ENCODE peak calls at places on chromosomes 7 and 10, in four cellular contexts. M is heart left ventricle, C is HepG2, G is body of pancreas. D is an unnamed sample. For H3K4me1, the result is how much of the 10 kb centered on the place peaks cover.

GRCh38 chr7:111832159-111832558 is 269.9 kb upstream of the IMMP2L start:
- DNase-seq in M (no peak), C (no peak), G (no peak), D (no peak)

GRCh38 chr7:113521468-113521867 is 397.3 kb downstream of the PPP1R3A start:
- DNase-seq in M (no peak), C (no peak), G (no peak), D (no peak)

GRCh38 chr7:122791959-122792545 is 89.3 kb upstream of the RNF148 start:
- DNase-seq in M (no peak), C (peak), G (no peak), D (no peak)

GRCh38 chr7:100778061-100778621 is 44.7 kb downstream of the ZAN start:
- DNase-seq in M (no peak), C (no peak), G (no peak), D (no peak)

GRCh38 chr7:140174217-140174616 is 2.6 kb downstream of the KDM7A start:
- DNase-seq in M (no peak), C (no peak), G (no peak), D (no peak)

GRCh38 chr10:90179696-90180407 is 478.5 kb downstream of the KIF20B start:
- DNase-seq in M (no peak), C (no peak), G (no peak), D (no peak)

GRCh38 chr7:76396039-76396732 is 13.3 kb downstream of the SSC4D start:
- DNase-seq in M (no peak), C (no peak), G (no peak), D (no peak)

GRCh38 chr10:26556756-26557640 is 118.9 kb downstream of the APBB1IP start:
- DNase-seq in M (no peak), C (peak), G (peak), D (no peak)

GRCh38 chr10:102009801-102010425 is 46.1 kb downstream of the ARMH3 start:
- DNase-seq in M (peak), C (peak), G (peak), D (peak)

GRCh38 chr7:78301361-78301760 is 502.8 kb downstream of the PHTF2 start:
- DNase-seq in M (no peak), C (no peak), G (no peak), D (no peak)

GRCh38 chr7:112377607-112378006 is 72.7 kb upstream of the IFRD1 start:
- DNase-seq in M (no peak), C (no peak), G (no peak), D (no peak)

GRCh38 chr7:4745971-4746919 is 29.2 kb upstream of the AP5Z1 start:
- DNase-seq in M (peak), C (peak), G (no peak), D (no peak)

GRCh38 chr10:88216976-88217375 is 353.6 kb downstream of the PTEN start:
- DNase-seq in M (no peak), C (no peak), G (no peak), D (no peak)

GRCh38 chr7:93249749-93250148 is 17.6 kb downstream of the VPS50 start:
- DNase-seq in M (no peak), C (no peak), G (no peak), D (no peak)

GRCh38 chr7:155948845-155949244 is 136.6 kb upstream of the SHH start:
- DNase-seq in M (no peak), C (no peak), G (no peak), D (no peak)

GRCh38 chr7:28921822-28922221 is 36.3 kb downstream of the TRIL start:
- DNase-seq in M (peak), C (peak), G (peak), D (no peak)

GRCh38 chr7:139825666-139826290 is 3.3 kb upstream of the TBXAS1 start:
- DNase-seq in M (no peak), C (no peak), G (no peak), D (no peak)

GRCh38 chr7:7136423-7136822 is 45.9 kb upstream of the C1GALT1 start:
- DNase-seq in M (no peak), C (no peak), G (no peak), D (no peak)

GRCh38 chr10:43237128-43237527 is 29.7 kb downstream of the RASGEF1A start:
- DNase-seq in M (peak), C (no peak), G (peak), D (no peak)

GRCh38 chr7:20825555-20825954 is 38.9 kb upstream of the SP8 start:
- DNase-seq in M (no peak), C (no peak), G (no peak), D (no peak)

GRCh38 chr7:80240265-80241025 is 105.8 kb downstream of the GNAI1 start:
- DNase-seq in M (no peak), C (no peak), G (no peak), D (no peak)

GRCh38 chr10:101066146-101066889 is 4.5 kb downstream of the KAZALD1 start:
- DNase-seq in M (peak), C (peak), G (peak), D (peak)

GRCh38 chr7:24422611-24423010 is 138.6 kb downstream of the NPY start:
- DNase-seq in M (no peak), C (no peak), G (no peak), D (no peak)

GRCh38 chr7:20269726-20270125 is 52.5 kb upstream of the MACC1 start:
- DNase-seq in M (no peak), C (no peak), G (no peak), D (no peak)

GRCh38 chr7:140014123-140014522 is 48.6 kb downstream of the PARP12 start:
- DNase-seq in M (no peak), C (no peak), G (no peak), D (no peak)

GRCh38 chr10:87093461-87094372 is 926 bp downstream of the GLUD1 start:
- DNase-seq in M (peak), C (peak), G (peak), D (peak)

GRCh38 chr7:99019523-99020412 is 124.1 kb downstream of the SMURF1 start:
- DNase-seq in M (no peak), C (no peak), G (peak), D (no peak)

GRCh38 chr7:140417456-140418155 is 13.7 kb downstream of the RAB19 start:
- DNase-seq in M (no peak), C (no peak), G (peak), D (no peak)

GRCh38 chr10:109280837-109281236 is 642.5 kb downstream of the XPNPEP1 start:
- DNase-seq in M (no peak), C (no peak), G (no peak), D (no peak)

GRCh38 chr7:36276428-36277246 is 113.0 kb upstream of the ANLN start:
- DNase-seq in M (no peak), C (no peak), G (no peak), D (no peak)

GRCh38 chr10:6045600-6046457 is 16.3 kb downstream of the IL2RA start:
- DNase-seq in M (no peak), C (no peak), G (no peak), D (no peak)

GRCh38 chr7:26854932-26855331 is 9.5 kb downstream of the SKAP2 start:
- DNase-seq in M (no peak), C (no peak), G (no peak), D (no peak)

GRCh38 chr10:65602182-65602865 is 1323.5 kb upstream of the LRRTM3 start:
- DNase-seq in M (no peak), C (no peak), G (no peak), D (no peak)

GRCh38 chr7:44769381-44770209 is 20.9 kb downstream of the ZMIZ2 start:
- DNase-seq in M (no peak), C (no peak), G (peak), D (no peak)

GRCh38 chr10:78520737-78521430 is 487.2 kb downstream of the RPS24 start:
- DNase-seq in M (no peak), C (peak), G (no peak), D (peak)

GRCh38 chr7:11751807-11752389 is 80.1 kb downstream of the THSD7A start:
- DNase-seq in M (no peak), C (no peak), G (no peak), D (no peak)

GRCh38 chr10:122494833-122495232 is 33.5 kb downstream of the HTRA1 start:
- DNase-seq in M (no peak), C (no peak), G (no peak), D (no peak)

GRCh38 chr10:60044221-60044620 is 137.9 kb upstream of the CCDC6 start:
- DNase-seq in M (no peak), C (no peak), G (no peak), D (no peak)

DNA sequence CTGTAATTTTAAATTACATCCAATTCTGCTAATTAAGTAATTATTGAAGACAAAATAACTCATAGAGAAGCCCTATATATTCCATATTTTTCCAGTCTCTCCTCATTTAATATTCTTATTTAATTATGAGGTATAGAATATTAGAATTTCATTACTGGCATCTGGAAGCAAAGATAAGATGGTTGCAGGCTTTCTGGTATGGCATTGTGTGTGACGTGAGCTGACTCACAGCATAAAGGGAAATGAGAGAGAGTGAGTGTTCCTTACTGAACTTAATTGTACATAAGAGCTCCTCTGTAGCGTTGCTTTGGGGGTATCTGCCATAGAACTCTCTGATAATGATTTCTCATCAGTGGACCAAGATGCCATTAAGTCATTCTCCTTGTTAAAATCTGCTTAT is 127.4 kb upstream of the TEX47 start:
- DNase-seq in M (no peak), C (no peak), G (no peak), D (no peak)
- H3K4me1 ChIP-seq in M (under half), C (under half), G (under half), D (under half)

GRCh38 chr10:45463244-45464116 is 89.5 kb downstream of the ALOX5 start:
- DNase-seq in M (no peak), C (no peak), G (no peak), D (no peak)
- TF ChIP-seq POLR2A in M (no peak), C (no peak), G (no peak), D (no peak)

DNA sequence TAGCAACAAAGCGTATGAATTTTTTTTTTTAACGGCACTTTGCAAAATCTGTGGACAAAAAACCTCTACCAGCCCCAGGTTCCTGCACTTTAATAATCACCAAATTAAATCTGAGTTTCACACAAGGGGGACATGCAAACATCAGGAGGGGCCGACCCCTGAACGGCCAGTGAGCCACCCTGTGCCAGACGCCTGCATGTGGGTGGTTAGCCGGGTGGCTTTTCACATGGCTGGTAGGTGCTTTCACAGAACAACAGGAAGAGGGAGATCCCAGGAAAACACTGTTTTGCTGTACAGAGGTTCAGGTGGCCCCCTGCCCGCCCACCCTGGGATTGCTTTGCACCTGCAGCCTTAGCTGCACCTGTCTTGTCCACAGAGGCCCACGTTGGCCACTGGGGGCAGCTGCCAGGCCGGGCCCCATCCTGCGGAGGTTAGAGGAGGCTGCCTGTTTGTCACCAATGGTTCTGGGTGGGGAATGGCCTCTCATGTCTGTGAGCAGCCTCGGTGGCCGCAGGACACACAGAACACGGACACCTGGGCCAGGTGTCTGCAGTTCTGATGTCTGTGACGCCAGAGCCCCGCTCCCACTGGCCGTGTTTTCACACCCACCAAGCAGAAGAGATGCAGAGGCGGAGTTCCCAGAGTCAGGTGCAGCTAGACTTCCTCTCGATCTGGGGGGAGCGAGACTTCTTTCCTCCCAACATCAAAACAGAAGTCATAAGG is 107.7 kb downstream of the FAM53B start:
- DNase-seq in M (no peak), C (no peak), G (no peak), D (no peak)
- H3K27ac ChIP-seq in M (peak), C (no peak), G (no peak), D (no peak)

GRCh38 chr10:110447886-110448285 is 49.8 kb upstream of the DUSP5 start:
- DNase-seq in M (no peak), C (no peak), G (no peak), D (no peak)

GRCh38 chr10:110445871-110446270 is 51.8 kb upstream of the DUSP5 start:
- DNase-seq in M (no peak), C (no peak), G (no peak), D (peak)

GRCh38 chr10:110446954-110447608 is 50.6 kb upstream of the DUSP5 start:
- DNase-seq in M (no peak), C (no peak), G (no peak), D (peak)

GRCh38 chr10:110446277-110446676 is 51.4 kb upstream of the DUSP5 start:
- DNase-seq in M (no peak), C (no peak), G (no peak), D (no peak)

GRCh38 chr10:110448682-110449418 is 48.9 kb upstream of the DUSP5 start:
- DNase-seq in M (no peak), C (no peak), G (no peak), D (peak)
- H3K4me1 ChIP-seq in M (under half), C (under half), G (under half), D (under half)

DNA sequence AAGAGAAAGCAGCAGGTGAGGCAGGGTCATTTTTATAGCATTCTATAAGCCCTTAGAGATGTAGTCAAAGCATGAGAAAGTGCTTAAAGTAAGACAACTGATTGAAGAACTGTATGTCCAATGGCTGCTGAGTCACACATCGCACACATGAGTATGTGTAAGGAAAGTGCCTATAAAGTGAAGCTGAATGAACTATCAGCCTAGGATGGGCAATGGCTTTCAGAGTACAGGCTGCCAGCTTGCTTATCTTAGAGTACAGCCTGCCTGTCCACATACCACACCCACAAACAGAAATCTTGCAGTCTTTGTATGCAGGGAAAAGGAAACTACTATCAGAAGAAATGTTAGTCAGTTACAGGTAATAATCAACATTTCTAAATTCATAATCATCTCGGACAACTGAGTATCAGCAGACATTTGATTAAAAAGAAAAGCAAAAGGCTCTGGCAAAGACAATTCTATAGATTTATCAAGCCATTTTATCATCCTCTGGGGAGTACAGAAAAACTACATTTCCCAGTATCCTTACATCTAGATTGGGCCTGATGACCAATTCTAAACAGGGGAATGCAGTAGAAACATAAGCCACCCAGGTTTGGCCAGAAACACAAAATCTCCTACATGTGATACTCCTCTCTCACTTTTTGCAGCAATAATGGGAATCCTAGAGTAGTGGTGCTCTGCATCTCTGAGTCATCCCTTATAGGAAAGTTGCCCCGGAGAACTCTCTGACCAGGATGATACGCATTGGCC is 16.2 kb upstream of the EPHB6 start:
- DNase-seq in M (no peak), C (no peak), G (no peak), D (no peak)
- TF ChIP-seq POLR2A in M (no peak), C (no peak), G (no peak), D (no peak)

DNA sequence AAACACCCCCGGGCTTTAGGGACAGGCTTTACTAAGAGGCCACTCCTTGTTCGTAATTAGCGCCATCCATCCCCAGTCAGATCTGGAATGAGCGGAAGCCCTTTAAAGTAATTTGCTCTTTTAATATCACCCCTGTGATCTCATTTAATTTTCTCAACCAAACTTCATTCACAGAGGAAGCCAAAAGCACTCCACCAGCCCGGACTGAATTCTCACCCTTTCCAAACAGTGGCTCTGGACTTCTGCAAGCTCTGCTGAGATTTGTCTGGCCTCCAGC is 43.1 kb downstream of the UNC5B start:
- DNase-seq in M (no peak), C (no peak), G (no peak), D (no peak)
- H3K27ac ChIP-seq in M (peak), C (no peak), G (no peak), D (no peak)

GRCh38 chr7:115940462-115941060 is 90.0 kb downstream of the TFEC start:
- DNase-seq in M (no peak), C (no peak), G (no peak), D (no peak)
- H3K4me1 ChIP-seq in M (under half), C (under half), G (under half), D (under half)

GRCh38 chr10:110568055-110568735 is 700 bp downstream of the SMC3 start:
- DNase-seq in M (no peak), C (peak), G (no peak), D (no peak)

GRCh38 chr10:110569736-110570135 is 2.2 kb downstream of the SMC3 start:
- DNase-seq in M (no peak), C (peak), G (no peak), D (no peak)

GRCh38 chr10:110566472-110567200 is 859 bp upstream of the SMC3 start:
- DNase-seq in M (no peak), C (no peak), G (no peak), D (no peak)

GRCh38 chr10:110569120-110569519 is 1.6 kb downstream of the SMC3 start:
- DNase-seq in M (no peak), C (no peak), G (no peak), D (no peak)

GRCh38 chr10:110567201-110568054 is at the start of gene SMC3:
- DNase-seq in M (peak), C (peak), G (peak), D (peak)
- TF ChIP-seq POLR2A in M (peak), C (peak), G (no peak), D (no peak)

DNA sequence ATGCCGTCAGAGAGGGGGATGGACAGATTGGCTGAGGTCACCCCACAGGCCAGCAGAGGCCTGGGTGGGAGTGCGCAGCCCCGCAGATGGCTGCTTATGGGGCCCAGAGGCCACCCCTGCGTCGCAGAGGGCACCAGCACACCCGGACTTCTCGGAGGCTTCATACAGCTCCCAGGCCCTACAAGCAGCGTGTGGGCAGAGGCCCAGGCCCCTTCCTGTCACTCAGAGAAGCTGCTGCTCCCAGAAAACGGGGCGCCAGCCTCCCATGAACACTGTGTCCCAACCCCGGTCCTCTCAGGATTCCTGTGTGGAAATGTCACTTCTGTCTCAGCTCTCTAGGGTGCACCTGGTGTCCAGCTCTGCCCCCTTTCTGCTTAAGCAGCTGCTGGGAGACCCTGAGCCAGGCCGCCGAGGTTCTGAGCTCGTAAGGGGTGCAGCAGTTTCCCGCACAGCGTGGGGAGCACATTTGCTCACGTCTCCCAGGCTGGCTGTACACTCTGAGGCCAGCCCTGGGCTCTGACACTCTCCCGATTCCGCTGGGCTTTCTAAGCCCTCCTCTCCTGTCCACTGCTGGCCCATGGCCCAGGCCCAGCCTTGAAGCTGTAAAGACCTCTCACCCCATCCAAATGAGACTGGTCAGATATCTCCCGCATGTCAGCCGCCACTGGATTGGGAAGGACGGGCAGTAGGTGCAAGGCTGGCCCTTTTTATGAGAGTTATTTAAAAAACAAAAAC is 6.8 kb downstream of the GPR146 start:
- DNase-seq in M (peak), C (no peak), G (no peak), D (no peak)
- H3K27ac ChIP-seq in M (peak), C (no peak), G (no peak), D (no peak)

D was measured in right lobe of liver.